ENCODE peak calls at places on chromosomes 2 and 18, in eight cellular contexts. U, V, I, T, K, P, C and B are unnamed samples.

GRCh38 chr2:71939588-71940535 is 207.8 kb downstream of the CYP26B1 start:
- DNase-seq in U (no peak), V (no peak), I (no peak), T (peak), K (no peak), P (no peak), C (no peak), B (no peak)

GRCh38 chr2:237720444-237720843 is 78.1 kb upstream of the RBM44 start:
- DNase-seq in U (no peak), V (no peak), I (no peak), T (no peak), K (no peak), P (no peak), C (no peak), B (no peak)

GRCh38 chr2:3662239-3662638 is 4.2 kb downstream of the ALLC start:
- DNase-seq in U (no peak), V (no peak), I (no peak), T (peak), K (no peak), P (no peak), C (no peak), B (peak)

GRCh38 chr2:4502230-4502843 is 799.0 kb downstream of the DCDC2C start:
- DNase-seq in U (no peak), V (no peak), I (no peak), T (no peak), K (peak), P (no peak), C (no peak), B (no peak)

GRCh38 chr2:169237286-169237685 is 125.0 kb downstream of the LRP2 start:
- DNase-seq in U (no peak), V (no peak), I (no peak), T (no peak), K (no peak), P (no peak), C (no peak), B (no peak)

GRCh38 chr18:41265047-41265446 is 690.0 kb upstream of the PIK3C3 start:
- DNase-seq in U (peak), V (peak), I (no peak), T (no peak), K (peak), P (no peak), C (no peak), B (no peak)

GRCh38 chr2:230774348-230774951 is 61.8 kb downstream of the CAB39 start:
- DNase-seq in U (peak), V (peak), I (no peak), T (no peak), K (peak), P (peak), C (peak), B (no peak)

GRCh38 chr2:168286535-168286934 is 39.1 kb upstream of the STK39 start:
- DNase-seq in U (no peak), V (no peak), I (no peak), T (no peak), K (no peak), P (no peak), C (no peak), B (no peak)

GRCh38 chr2:98899041-98899702 is 36.9 kb downstream of the CRACDL start:
- DNase-seq in U (no peak), V (no peak), I (peak), T (peak), K (no peak), P (no peak), C (no peak), B (no peak)

GRCh38 chr2:62410015-62410453 is 96.0 kb downstream of the TMEM17 start:
- DNase-seq in U (no peak), V (no peak), I (no peak), T (no peak), K (peak), P (no peak), C (no peak), B (no peak)

GRCh38 chr18:7844017-7844416 is 276.9 kb downstream of the PTPRM start:
- DNase-seq in U (peak), V (no peak), I (no peak), T (no peak), K (no peak), P (peak), C (no peak), B (no peak)

GRCh38 chr2:19123556-19123955 is 234.9 kb downstream of the OSR1 start:
- DNase-seq in U (no peak), V (no peak), I (no peak), T (no peak), K (no peak), P (no peak), C (no peak), B (no peak)

GRCh38 chr2:20042531-20042930 is 8.9 kb downstream of the LAPTM4A start:
- DNase-seq in U (no peak), V (peak), I (no peak), T (no peak), K (peak), P (peak), C (peak), B (no peak)

GRCh38 chr2:141992695-141993094 is 138.1 kb downstream of the LRP1B start:
- DNase-seq in U (no peak), V (no peak), I (no peak), T (no peak), K (no peak), P (no peak), C (no peak), B (no peak)

GRCh38 chr18:79548986-79549637 is 130.5 kb upstream of the CTDP1 start:
- DNase-seq in U (no peak), V (no peak), I (peak), T (peak), K (no peak), P (no peak), C (no peak), B (no peak)

GRCh38 chr2:8840475-8841091 is 3.2 kb upstream of the KIDINS220 start:
- DNase-seq in U (no peak), V (no peak), I (no peak), T (no peak), K (no peak), P (no peak), C (no peak), B (no peak)

GRCh38 chr2:8839189-8839965 is 2.0 kb upstream of the KIDINS220 start:
- DNase-seq in U (no peak), V (no peak), I (no peak), T (no peak), K (no peak), P (no peak), C (no peak), B (no peak)

GRCh38 chr2:8833863-8834262 is 3.5 kb downstream of the KIDINS220 start:
- DNase-seq in U (no peak), V (no peak), I (no peak), T (no peak), K (no peak), P (no peak), C (no peak), B (no peak)

GRCh38 chr2:8836979-8837794 is at the start of gene KIDINS220:
- DNase-seq in U (peak), V (peak), I (peak), T (peak), K (peak), P (peak), C (peak), B (no peak)

GRCh38 chr2:8837795-8838140 is 355 bp upstream of the KIDINS220 start:
- DNase-seq in U (no peak), V (no peak), I (no peak), T (no peak), K (no peak), P (no peak), C (no peak), B (no peak)
- H3K9ac ChIP-seq in U (no peak), V (no peak), I (no peak), T (no peak), K (no peak), P (no peak), C (no peak), B (no peak)

GRCh38 chr2:28661589-28662001 is 90.0 kb upstream of the PPP1CB start:
- DNase-seq in U (peak), V (peak), I (peak), T (no peak), K (peak), P (peak), C (peak), B (no peak)

GRCh38 chr2:28662468-28663095 is 89.0 kb upstream of the PPP1CB start:
- DNase-seq in U (peak), V (peak), I (peak), T (no peak), K (peak), P (peak), C (peak), B (no peak)

GRCh38 chr2:28663359-28663758 is 88.3 kb upstream of the PPP1CB start:
- DNase-seq in U (peak), V (peak), I (no peak), T (no peak), K (peak), P (peak), C (peak), B (no peak)

GRCh38 chr2:28664120-28664842 is 87.3 kb upstream of the PPP1CB start:
- DNase-seq in U (peak), V (no peak), I (peak), T (no peak), K (peak), P (no peak), C (peak), B (no peak)

DNA sequence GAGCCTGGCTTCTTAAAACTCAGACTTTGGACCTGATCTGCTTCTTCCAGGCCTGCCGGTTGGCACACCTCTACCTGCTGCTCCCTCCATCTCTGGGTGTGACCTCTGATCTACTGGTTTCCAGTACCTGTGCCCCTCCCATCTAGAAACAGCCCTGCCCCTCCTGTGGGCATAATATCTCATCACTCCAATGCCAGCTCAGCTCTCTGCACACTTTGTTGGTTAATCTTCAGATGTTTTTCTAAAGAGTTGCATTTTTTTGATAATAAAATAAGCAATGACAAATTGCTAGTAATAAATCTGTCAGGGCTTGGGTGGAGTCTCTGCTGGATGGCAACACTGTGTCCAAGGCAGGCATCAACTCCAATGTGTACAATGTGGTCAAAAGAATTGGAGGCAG is 89.6 kb upstream of the PPP1CB start:
- DNase-seq in U (no peak), V (no peak), I (no peak), T (no peak), K (no peak), P (peak), C (peak), B (no peak)
- H3K27ac ChIP-seq in U (peak), V (no peak), I (peak), T (no peak), K (peak), P (peak), C (no peak), B (no peak)

GRCh38 chr18:43277164-43277600 is at the start of gene SYT4:
- DNase-seq in U (peak), V (peak), I (peak), T (peak), K (peak), P (peak), C (peak), B (no peak)
- H3K9ac ChIP-seq in U (no peak), V (no peak), I (no peak), T (no peak), K (no peak), P (no peak), C (no peak), B (no peak)

GRCh38 chr2:21895200-21895599 is 771.4 kb downstream of the TDRD15 start:
- DNase-seq in U (no peak), V (no peak), I (no peak), T (no peak), K (no peak), P (no peak), C (no peak), B (no peak)

GRCh38 chr2:21891191-21891590 is 767.4 kb downstream of the TDRD15 start:
- DNase-seq in U (no peak), V (no peak), I (peak), T (no peak), K (no peak), P (no peak), C (no peak), B (no peak)

GRCh38 chr2:21892140-21892539 is 768.4 kb downstream of the TDRD15 start:
- DNase-seq in U (no peak), V (no peak), I (no peak), T (no peak), K (no peak), P (no peak), C (no peak), B (no peak)

GRCh38 chr2:21890041-21890440 is 766.3 kb downstream of the TDRD15 start:
- DNase-seq in U (no peak), V (no peak), I (no peak), T (no peak), K (no peak), P (no peak), C (no peak), B (no peak)
- H3K27ac ChIP-seq in U (no peak), V (no peak), I (no peak), T (no peak), K (no peak), P (no peak), C (no peak), B (no peak)

GRCh38 chr2:64641585-64641984 is 12.1 kb downstream of the SERTAD2 start:
- DNase-seq in U (no peak), V (no peak), I (no peak), T (no peak), K (no peak), P (no peak), C (no peak), B (no peak)
- H3K9ac ChIP-seq in U (no peak), V (no peak), I (no peak), T (no peak), K (no peak), P (no peak), C (no peak), B (peak)

GRCh38 chr2:216217904-216218260 is 108.7 kb downstream of the XRCC5 start:
- DNase-seq in U (no peak), V (no peak), I (no peak), T (no peak), K (no peak), P (no peak), C (no peak), B (no peak)

GRCh38 chr2:216214768-216215167 is 105.6 kb downstream of the XRCC5 start:
- DNase-seq in U (no peak), V (no peak), I (no peak), T (no peak), K (no peak), P (peak), C (no peak), B (no peak)

GRCh38 chr2:216215991-216216390 is 106.8 kb downstream of the XRCC5 start:
- DNase-seq in U (peak), V (peak), I (no peak), T (no peak), K (no peak), P (peak), C (peak), B (peak)

GRCh38 chr2:216219866-216220265 is 110.7 kb downstream of the XRCC5 start:
- DNase-seq in U (no peak), V (no peak), I (no peak), T (no peak), K (no peak), P (no peak), C (no peak), B (no peak)

GRCh38 chr2:216216951-216217903 is 108.1 kb downstream of the XRCC5 start:
- DNase-seq in U (peak), V (peak), I (no peak), T (no peak), K (peak), P (peak), C (peak), B (no peak)
- H3K27ac ChIP-seq in U (peak), V (peak), I (peak), T (no peak), K (peak), P (peak), C (peak), B (peak)

DNA sequence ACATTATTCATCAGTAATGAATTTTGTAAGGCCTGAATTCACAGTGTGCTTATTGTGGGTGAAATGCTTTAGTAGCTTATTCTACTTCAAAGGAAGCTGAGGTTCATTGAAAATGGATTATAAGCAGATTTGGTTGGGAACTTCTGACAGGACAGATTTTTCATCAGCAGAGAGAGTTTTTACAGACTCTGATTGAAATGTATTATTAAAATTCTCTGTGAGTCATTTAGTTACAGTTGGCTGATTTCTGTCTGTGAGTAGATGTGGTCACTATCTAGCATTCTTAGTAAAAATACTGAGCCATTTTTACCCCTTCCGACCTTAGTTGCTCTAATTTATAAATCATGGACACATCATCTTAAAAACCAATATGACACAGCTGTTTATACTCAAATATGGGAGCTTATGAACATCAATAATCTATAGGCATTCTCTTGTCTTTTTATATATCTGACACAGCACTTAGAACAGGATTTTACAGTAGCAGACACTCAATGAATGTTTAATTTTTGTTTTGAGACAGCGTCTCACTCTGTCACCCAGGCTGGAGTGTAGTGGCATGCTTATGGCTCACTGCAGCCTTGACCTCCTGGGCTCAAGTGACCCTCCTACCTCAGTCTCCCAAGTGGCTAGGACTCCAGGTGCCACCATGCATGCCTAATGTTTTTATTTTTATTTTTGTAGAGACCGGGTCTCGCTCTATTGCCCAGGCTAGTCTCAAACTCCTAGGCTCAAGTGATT is 239.6 kb downstream of the BABAM2 start:
- DNase-seq in U (peak), V (peak), I (no peak), T (no peak), K (no peak), P (peak), C (peak), B (no peak)
- H3K9ac ChIP-seq in U (no peak), V (no peak), I (no peak), T (no peak), K (no peak), P (no peak), C (no peak), B (no peak)

DNA sequence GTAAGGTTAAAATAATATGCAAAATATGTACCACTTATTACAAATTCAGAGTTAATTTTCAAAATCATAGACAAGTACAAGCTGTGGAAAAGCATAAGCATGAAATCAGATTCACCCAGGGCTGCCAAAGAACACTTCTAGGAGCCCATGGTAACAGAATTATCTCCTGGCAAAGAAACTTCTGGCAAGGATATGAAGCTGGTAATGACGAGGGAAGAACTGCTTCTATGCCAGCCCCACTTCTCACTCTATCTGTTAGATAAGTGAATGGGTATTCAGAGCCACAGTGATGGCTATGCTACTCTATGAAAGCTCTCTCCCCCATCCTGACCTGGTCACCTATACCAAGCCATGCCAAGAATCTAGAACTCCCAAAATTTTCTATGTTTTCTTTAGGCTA is 36.9 kb upstream of the PDE1A start:
- DNase-seq in U (no peak), V (no peak), I (no peak), T (no peak), K (no peak), P (no peak), C (no peak), B (no peak)
- H3K27ac ChIP-seq in U (no peak), V (no peak), I (no peak), T (no peak), K (no peak), P (no peak), C (no peak), B (no peak)

DNA sequence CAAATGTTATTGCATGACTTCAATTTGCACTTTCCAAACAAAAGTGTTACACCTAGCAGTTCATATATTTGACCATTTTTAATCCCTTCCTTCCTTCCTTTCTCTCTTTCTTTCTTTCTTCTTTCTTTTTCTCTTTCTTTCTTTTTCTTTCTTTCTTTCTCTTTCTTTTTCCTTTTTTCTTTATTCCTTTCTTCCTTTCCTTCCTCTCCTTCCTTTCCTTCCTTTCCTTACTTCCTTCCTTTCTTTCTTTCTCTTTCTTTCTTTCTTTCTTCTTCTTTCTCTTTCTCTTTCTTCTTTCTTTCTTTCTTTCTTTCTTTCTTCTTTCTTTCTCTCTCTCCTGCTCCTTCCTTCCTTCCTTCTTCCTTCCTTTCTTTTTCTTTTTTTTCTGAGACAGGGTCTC is 146.7 kb upstream of the ALKAL2 start:
- DNase-seq in U (no peak), V (no peak), I (no peak), T (no peak), K (no peak), P (no peak), C (no peak), B (no peak)
- H3K9ac ChIP-seq in U (no peak), V (no peak), I (no peak), T (no peak), K (no peak), P (no peak), C (no peak), B (no peak)

DNA sequence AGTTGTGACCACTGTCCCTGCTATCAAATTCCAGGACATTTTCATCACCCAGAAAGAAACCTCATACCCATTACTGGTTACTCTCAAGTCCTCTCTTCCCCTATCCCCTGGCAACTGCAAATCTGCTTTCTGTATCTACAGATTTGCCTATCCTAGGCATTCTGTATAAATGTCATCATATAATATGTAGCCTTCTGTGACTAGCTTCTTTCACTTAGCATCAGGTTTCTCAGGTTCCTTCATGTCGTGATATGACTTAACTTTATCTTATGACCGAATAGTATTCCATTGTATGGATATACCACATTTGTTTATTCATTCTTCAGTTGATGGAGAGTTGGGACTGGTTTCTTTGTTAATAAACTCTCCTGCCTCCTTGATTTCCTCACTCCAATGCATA is 60.5 kb downstream of the PMAIP1 start:
- DNase-seq in U (no peak), V (no peak), I (no peak), T (no peak), K (no peak), P (no peak), C (no peak), B (no peak)
- H3K27ac ChIP-seq in U (no peak), V (no peak), I (no peak), T (no peak), K (no peak), P (no peak), C (no peak), B (no peak)